ENCODE peak calls at places on chromosomes 7 and 10, in six cellular contexts. R is T-cell; W is heart left ventricle; H is activated naive CD4-positive, alpha-beta T cell; F is iris pigment epithelial cell; B is GDM1. G is an unnamed sample.

GRCh38 chr10:127977368-127978009 is 70.6 kb downstream of the PTPRE start:
- DNase-seq in B (no peak), H (no peak), W (peak; percentile 93), F (peak; percentile 86), R (no peak), G (no peak)

GRCh38 chr7:131008840-131009651 is 275.0 kb upstream of the KLF14 start:
- DNase-seq in R (no peak), F (peak; percentile 52), B (no peak), W (no peak), H (no peak), G (no peak)

GRCh38 chr10:128180843-128181242 is 54.6 kb upstream of the MKI67 start:
- DNase-seq in F (no peak), H (no peak), B (no peak), W (no peak), R (peak; percentile 23), G (peak; percentile 92)

GRCh38 chr10:110184363-110184762 is 23.0 kb upstream of the MXI1 start:
- DNase-seq in R (no peak), H (no peak), F (no peak), B (no peak), W (no peak), G (no peak)

GRCh38 chr7:105678811-105679495 is 97.7 kb upstream of the EFCAB10 start:
- DNase-seq in H (no peak), R (no peak), W (peak; percentile 79), B (peak; percentile 62), F (peak; percentile 38), G (peak; percentile 95)

GRCh38 chr7:2800923-2801682 is 43.0 kb downstream of the GNA12 start:
- DNase-seq in R (no peak), F (peak; percentile 82), W (peak; percentile 66), H (no peak), B (peak; percentile 5), G (no peak)

GRCh38 chr7:84231157-84231556 is 36.6 kb upstream of the SEMA3A start:
- DNase-seq in R (no peak), W (no peak), B (no peak), F (peak; percentile 62), H (no peak), G (no peak)

GRCh38 chr10:117448840-117449239 is 73.6 kb upstream of the PDZD8 start:
- DNase-seq in R (no peak), W (no peak), B (no peak), H (no peak), F (no peak), G (no peak)

GRCh38 chr10:87503892-87504291 is 801 bp upstream of the MINPP1 start:
- DNase-seq in W (no peak), R (no peak), F (peak; percentile 80), H (no peak), B (no peak), G (no peak)

GRCh38 chr10:46545861-46546590 is 10.4 kb downstream of the GPRIN2 start:
- DNase-seq in B (no peak), R (no peak), W (peak; percentile 11), F (no peak), H (no peak), G (no peak)

GRCh38 chr7:116560021-116560970 is 35.5 kb downstream of the CAV1 start:
- DNase-seq in R (no peak), H (no peak), F (no peak), B (no peak), W (peak; percentile 43), G (no peak)

GRCh38 chr7:32957326-32958045 is at the start of gene FKBP9:
- DNase-seq in W (peak; percentile 90), F (peak; percentile 83), H (no peak), R (no peak), B (peak; percentile 57), G (peak; percentile 45)

GRCh38 chr7:120181499-120181898 is 91.5 kb upstream of the KCND2 start:
- DNase-seq in F (no peak), B (no peak), H (no peak), W (no peak), R (no peak), G (no peak)

GRCh38 chr7:137999496-138000080 is 2.3 kb downstream of the CREB3L2 start:
- DNase-seq in B (no peak), W (no peak), R (no peak), H (no peak), F (no peak), G (no peak)

GRCh38 chr10:108852211-108852610 is 1071.1 kb downstream of the XPNPEP1 start:
- DNase-seq in F (no peak), B (no peak), R (no peak), H (no peak), W (no peak), G (no peak)

GRCh38 chr10:25261571-25261970 is 86.8 kb downstream of the GPR158 start:
- DNase-seq in B (no peak), H (no peak), R (no peak), F (no peak), W (no peak), G (no peak)

GRCh38 chr7:2864999-2865670 is 21.0 kb upstream of the GNA12 start:
- DNase-seq in W (peak; percentile 59), F (peak; percentile 67), H (peak; percentile 53), B (peak; percentile 35), R (peak; percentile 67), G (peak; percentile 31)

GRCh38 chr7:90605055-90605454 is 8.9 kb downstream of the CDK14 start:
- DNase-seq in W (no peak), H (no peak), R (no peak), B (no peak), F (no peak), G (no peak)

GRCh38 chr10:71974489-71975011 is 10.4 kb downstream of the CHST3 start:
- DNase-seq in H (no peak), W (peak; percentile 70), B (no peak), R (no peak), F (peak; percentile 62), G (no peak)

GRCh38 chr7:82443044-82443800 is at the start of gene CACNA2D1:
- DNase-seq in W (peak; percentile 48), F (no peak), B (no peak), R (no peak), H (no peak), G (peak; percentile 43)

GRCh38 chr7:5549096-5549896 is 125.7 kb upstream of the TNRC18 start:
- DNase-seq in B (no peak), R (no peak), F (peak; percentile 68), H (no peak), W (peak; percentile 83), G (no peak)

G was measured in Kasumi-1.